ENCODE peak calls at places on chromosomes 6 and 20, in four cellular contexts. Y is HCT116, R is K562, B is HepG2. T is an unnamed sample.
A peak's percentile ranks its signal among the peaks of the same experiment; 100 is the strongest.

GRCh38 chr6:131519670-131520436 is 53.2 kb upstream of the ARG1 start:
- DNase-seq in Y (peak; percentile 40), R (peak; percentile 55), B (peak; percentile 76), T (no peak)

GRCh38 chr6:87078983-87079616 is 15.8 kb downstream of the CGA start:
- DNase-seq in Y (peak; percentile 79), R (peak; percentile 83), B (peak; percentile 71), T (peak; percentile 42)

GRCh38 chr6:158847786-158848185 is 28.6 kb upstream of the EZR start:
- DNase-seq in Y (no peak), R (no peak), B (no peak), T (no peak)

GRCh38 chr6:150185697-150186096 is 42.9 kb downstream of the PPP1R14C start:
- DNase-seq in Y (no peak), R (no peak), B (no peak), T (no peak)

GRCh38 chr6:169386431-169387057 is 132.9 kb upstream of the THBS2 start:
- DNase-seq in Y (no peak), R (no peak), B (no peak), T (no peak)

GRCh38 chr6:40997256-40997957 is 41.6 kb downstream of the UNC5CL start:
- DNase-seq in Y (peak; percentile 82), R (peak; percentile 76), B (peak; percentile 95), T (no peak)

GRCh38 chr6:34791164-34791841 is 580 bp upstream of the BLTP3A start:
- DNase-seq in Y (peak; percentile 10), R (peak; percentile 81), B (peak; percentile 62), T (no peak)

GRCh38 chr6:56916849-56917551 is 37.9 kb upstream of the BEND6 start:
- DNase-seq in Y (no peak), R (no peak), B (no peak), T (no peak)

GRCh38 chr20:19851863-19852262 is 93.8 kb downstream of the RIN2 start:
- DNase-seq in Y (no peak), R (no peak), B (no peak), T (no peak)

GRCh38 chr6:35624341-35625070 is 64.2 kb downstream of the FKBP5 start:
- DNase-seq in Y (no peak), R (no peak), B (peak; percentile 47), T (no peak)

GRCh38 chr20:58721951-58722371 is 29.4 kb downstream of the NPEPL1 start:
- DNase-seq in Y (no peak), R (no peak), B (no peak), T (no peak)

GRCh38 chr20:57207251-57207650 is 59.2 kb downstream of the BMP7 start:
- DNase-seq in Y (no peak), R (no peak), B (no peak), T (no peak)

GRCh38 chr20:21053002-21053762 is 53.0 kb downstream of the LINC00237 start:
- DNase-seq in Y (no peak), R (no peak), B (peak; percentile 97), T (no peak)

GRCh38 chr6:45432944-45433343 is 55.2 kb upstream of the SUPT3H start:
- DNase-seq in Y (no peak), R (no peak), B (no peak), T (no peak)

GRCh38 chr20:36098364-36098763 is 56.2 kb upstream of the EPB41L1 start:
- DNase-seq in Y (no peak), R (no peak), B (no peak), T (no peak)

GRCh38 chr20:50280851-50281655 is 90.4 kb downstream of the CEBPB start:
- DNase-seq in Y (no peak), R (no peak), B (no peak), T (no peak)

GRCh38 chr6:50110557-50110956 is 60.8 kb upstream of the DEFB112 start:
- DNase-seq in Y (no peak), R (no peak), B (no peak), T (no peak)

GRCh38 chr6:90343581-90343980 is 46.9 kb upstream of the BACH2 start:
- DNase-seq in Y (peak; percentile 10), R (peak; percentile 27), B (no peak), T (no peak)

GRCh38 chr20:7841291-7841966 is 98.8 kb downstream of the HAO1 start:
- DNase-seq in Y (no peak), R (no peak), B (no peak), T (peak; percentile 20)

GRCh38 chr6:87731818-87732661 is 30.0 kb upstream of the AKIRIN2 start:
- DNase-seq in Y (peak; percentile 76), R (peak; percentile 71), B (peak; percentile 86), T (peak; percentile 92)

GRCh38 chr6:135850882-135851281 is 619 bp upstream of the PDE7B start:
- DNase-seq in Y (no peak), R (no peak), B (no peak), T (no peak)

GRCh38 chr6:3789018-3789895 is 37.7 kb upstream of the PXDC1 start:
- DNase-seq in Y (no peak), R (no peak), B (peak; percentile 100), T (no peak)

GRCh38 chr20:48948612-48949011 is 27.1 kb downstream of the ARFGEF2 start:
- DNase-seq in Y (no peak), R (no peak), B (no peak), T (no peak)

GRCh38 chr6:110534731-110535164 is 58.3 kb upstream of the SLC22A16 start:
- DNase-seq in Y (no peak), R (no peak), B (no peak), T (no peak)

GRCh38 chr6:108728826-108729225 is 119.4 kb upstream of the ARMC2 start:
- DNase-seq in Y (no peak), R (no peak), B (peak; percentile 88), T (no peak)

GRCh38 chr6:159751448-159751847 is 10.4 kb upstream of the ACAT2 start:
- DNase-seq in Y (no peak), R (no peak), B (no peak), T (no peak)

GRCh38 chr20:21520702-21521595 is 7.1 kb upstream of the NKX2-2 start:
- DNase-seq in Y (no peak), R (no peak), B (no peak), T (no peak)

GRCh38 chr20:42007251-42007650 is 389.1 kb upstream of the CHD6 start:
- DNase-seq in Y (no peak), R (no peak), B (no peak), T (no peak)

GRCh38 chr6:5036309-5036708 is 32.5 kb upstream of the RPP40 start:
- DNase-seq in Y (peak; percentile 8), R (peak; percentile 62), B (peak; percentile 64), T (no peak)

GRCh38 chr6:14381225-14381887 is 263.8 kb downstream of the CD83 start:
- DNase-seq in Y (no peak), R (no peak), B (no peak), T (no peak)

GRCh38 chr6:138833819-138834539 is 38.1 kb downstream of the ECT2L start:
- DNase-seq in Y (no peak), R (no peak), B (no peak), T (no peak)

GRCh38 chr20:14677455-14677854 is 340.0 kb upstream of the FLRT3 start:
- DNase-seq in Y (no peak), R (no peak), B (no peak), T (no peak)

GRCh38 chr6:123926000-123926399 is 122.3 kb downstream of the NKAIN2 start:
- DNase-seq in Y (no peak), R (no peak), B (no peak), T (no peak)

GRCh38 chr6:23282243-23283021 is 713.1 kb downstream of the HDGFL1 start:
- DNase-seq in Y (no peak), R (no peak), B (no peak), T (no peak)

GRCh38 chr6:119273799-119274595 is 75.6 kb downstream of the MAN1A1 start:
- DNase-seq in Y (no peak), R (no peak), B (no peak), T (no peak)

DNA sequence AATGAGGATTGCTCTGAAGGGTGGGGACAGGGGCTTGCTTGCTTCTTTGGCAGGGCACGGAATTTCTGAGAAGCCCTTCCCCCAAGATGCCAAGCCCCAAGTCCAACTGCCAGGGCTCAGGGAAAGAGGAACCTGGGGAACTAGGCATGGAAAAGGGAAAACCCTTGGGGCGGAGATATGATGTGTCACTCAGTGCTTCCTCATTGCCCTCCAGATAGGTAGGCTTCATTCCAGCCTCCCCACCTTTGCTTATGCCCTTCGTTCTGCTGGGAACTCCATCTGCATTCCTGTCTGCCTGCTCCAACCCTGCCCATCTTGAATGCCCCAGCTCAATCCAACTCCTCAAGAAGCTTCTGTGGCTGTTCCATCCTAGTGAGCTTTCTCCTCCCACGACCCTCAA is 61.2 kb downstream of the VEGFA start:
- DNase-seq in Y (no peak), R (no peak), B (no peak), T (no peak)
- TF ChIP-seq TCF7L2 in Y (no peak), R (no peak), B (no peak), T (no peak)

DNA sequence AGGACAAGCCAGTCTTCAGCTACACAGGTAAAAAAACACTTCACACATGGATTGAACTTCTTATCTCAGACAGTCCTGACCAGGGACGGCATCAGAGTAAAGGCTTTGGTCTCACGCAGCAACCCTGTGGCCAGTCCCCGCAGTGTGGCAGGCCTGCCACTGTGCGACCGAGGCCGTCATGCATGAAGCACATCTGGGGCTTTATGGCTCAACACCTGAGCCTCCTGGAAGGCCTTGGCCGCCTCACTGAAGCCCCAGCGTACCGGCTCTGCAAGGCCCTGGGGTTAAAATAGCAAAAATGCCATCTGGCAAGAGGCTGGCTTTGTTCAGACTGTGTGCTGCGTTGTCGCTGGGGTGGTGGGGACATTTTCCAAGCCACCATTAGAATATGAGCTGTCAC is 32.8 kb downstream of the TBC1D7 start:
- DNase-seq in Y (no peak), R (no peak), B (no peak), T (no peak)
- H3K4me3 ChIP-seq in Y (no peak overlapping the region), R (no peak overlapping the region), B (no peak overlapping the region), T (no peak overlapping the region)

GRCh38 chr20:63566395-63567131 is 7.5 kb downstream of the HELZ2 start:
- DNase-seq in Y (no peak), R (no peak), B (no peak), T (no peak)
- H3K27ac ChIP-seq in Y (no peak overlapping the region), R (no peak overlapping the region), B (no peak overlapping the region), T (no peak overlapping the region)

GRCh38 chr6:153096792-153097191 is 34.3 kb downstream of the RGS17 start:
- DNase-seq in Y (no peak), R (no peak), B (no peak), T (no peak)

GRCh38 chr6:153101461-153101860 is 29.6 kb downstream of the RGS17 start:
- DNase-seq in Y (no peak), R (no peak), B (no peak), T (no peak)

GRCh38 chr6:153092082-153093013 is 38.7 kb downstream of the RGS17 start:
- DNase-seq in Y (peak; percentile 48), R (no peak), B (no peak), T (no peak)

GRCh38 chr6:153099636-153100035 is 31.4 kb downstream of the RGS17 start:
- DNase-seq in Y (no peak), R (no peak), B (no peak), T (no peak)

DNA sequence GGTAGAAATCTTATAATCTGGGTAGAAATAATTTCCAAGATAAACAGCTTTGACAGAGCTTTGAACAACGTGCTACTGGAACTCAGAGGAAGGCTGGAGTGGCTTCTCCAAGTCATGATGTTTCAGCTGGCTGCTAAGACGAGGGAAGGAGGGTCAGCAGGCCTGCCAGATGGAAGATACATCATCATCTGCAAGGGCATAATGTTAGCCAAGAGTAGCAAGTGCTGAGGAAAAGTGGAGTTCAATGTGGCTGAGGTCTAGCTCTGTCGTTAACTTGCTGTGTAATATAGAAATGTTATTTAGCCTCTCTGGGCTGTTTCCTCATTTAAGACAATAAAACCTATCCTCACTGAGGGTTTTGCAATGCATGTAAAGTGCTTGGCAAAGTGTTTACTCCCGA is 35.1 kb downstream of the RGS17 start:
- DNase-seq in Y (no peak), R (no peak), B (no peak), T (no peak)
- TF ChIP-seq TCF7L2 in Y (no peak), R (no peak), B (no peak), T (no peak)

T was measured in Panc1.